ENCODE peak calls at places on chromosomes 2 and 18, in eight cellular contexts. S, C, X, Q, N, O, L and J are unnamed samples.

GRCh38 chr2:192196451-192197194 is 1.9 kb upstream of the TMEFF2 start:
- DNase-seq in S (peak; percentile 11), C (no peak), X (no peak), Q (no peak), N (no peak), O (no peak), L (no peak), J (no peak)

GRCh38 chr2:233450854-233451575 is 96.7 kb downstream of the DGKD start:
- DNase-seq in S (no peak), C (no peak), X (no peak), Q (no peak), N (no peak), O (no peak), L (no peak), J (no peak)

GRCh38 chr2:145777297-145777696 is 1257.4 kb upstream of the ZEB2 start:
- DNase-seq in S (peak; percentile 44), C (no peak), X (no peak), Q (no peak), N (no peak), O (no peak), L (no peak), J (no peak)

GRCh38 chr2:230864605-230865323 is at the start of gene ITM2C:
- DNase-seq in S (peak; percentile 77), C (peak; percentile 93), X (peak; percentile 59), Q (no peak), N (peak; percentile 57), O (peak; percentile 66), L (peak; percentile 85), J (no peak)

GRCh38 chr2:159895258-159896209 is 97.5 kb upstream of the CD302 start:
- DNase-seq in S (no peak), C (no peak), X (no peak), Q (no peak), N (no peak), O (no peak), L (no peak), J (no peak)

GRCh38 chr2:88757025-88757424 is 65.6 kb downstream of the RPIA start:
- DNase-seq in S (no peak), C (no peak), X (no peak), Q (no peak), N (no peak), O (no peak), L (no peak), J (no peak)

GRCh38 chr18:48942554-48943261 is 8.1 kb downstream of the SMAD7 start:
- DNase-seq in S (peak; percentile 83), C (peak; percentile 89), X (no peak), Q (no peak), N (no peak), O (no peak), L (no peak), J (no peak)

GRCh38 chr2:20143263-20143662 is 81.7 kb downstream of the SDC1 start:
- DNase-seq in S (peak; percentile 47), C (peak; percentile 45), X (no peak), Q (peak; percentile 89), N (no peak), O (no peak), L (no peak), J (no peak)

GRCh38 chr2:37912056-37912455 is 13.0 kb upstream of the RMDN2 start:
- DNase-seq in S (no peak), C (no peak), X (no peak), Q (no peak), N (no peak), O (no peak), L (no peak), J (no peak)

GRCh38 chr2:217822296-217823252 is 180.2 kb downstream of the TNS1 start:
- DNase-seq in S (no peak), C (peak; percentile 55), X (no peak), Q (peak; percentile 89), N (no peak), O (no peak), L (no peak), J (no peak)

GRCh38 chr18:36798738-36799473 is 29.9 kb downstream of the TPGS2 start:
- DNase-seq in S (no peak), C (no peak), X (no peak), Q (no peak), N (no peak), O (no peak), L (no peak), J (no peak)

GRCh38 chr2:176412136-176412535 is 142.9 kb downstream of the MTX2 start:
- DNase-seq in S (no peak), C (no peak), X (no peak), Q (no peak), N (no peak), O (no peak), L (no peak), J (no peak)

GRCh38 chr2:24199968-24200590 is 25.2 kb downstream of the FAM228A start:
- DNase-seq in S (peak; percentile 7), C (no peak), X (no peak), Q (no peak), N (no peak), O (no peak), L (no peak), J (no peak)

GRCh38 chr2:14960686-14961324 is 328.3 kb downstream of the LRATD1 start:
- DNase-seq in S (no peak), C (no peak), X (no peak), Q (no peak), N (no peak), O (no peak), L (no peak), J (no peak)

GRCh38 chr2:233446616-233447305 is 92.5 kb downstream of the DGKD start:
- DNase-seq in S (no peak), C (no peak), X (no peak), Q (no peak), N (no peak), O (no peak), L (no peak), J (no peak)